ENCODE peak calls at places on chromosome 14, in ten cellular contexts. One of them, this sample, is unnamed.
A peak's percentile ranks its signal among the peaks of the same experiment; 100 is the strongest.

GRCh38 chr14:104286496-104286895 is 148.1 kb downstream of the KIF26A start:
- DNase-seq in PC-3: no peak
- DNase-seq in HT1080: no peak
- DNase-seq in RCC 7860: no peak
- DNase-seq in NCI-H1092: no peak
- DNase-seq in activated CD4-positive, alpha-beta T cell treated with anti-CD3 and anti-CD28 coated beads for 36 hours: no peak
- DNase-seq in naive thymus-derived CD8-positive, alpha-beta T cell: no peak
- DNase-seq in activated naive CD4-positive, alpha-beta T cell treated with anti-CD3 and anti-CD28 coated beads, Interleukin-2, amount 50 U/mL, for 16 hours: no peak
- DNase-seq in activated T-helper 1 cell treated with Interleukin-2 at 50 U/mL for 16 hours: no peak
- DNase-seq in epithelial cell of prostate: no peak
- DNase-seq in this sample: no peak

GRCh38 chr14:93538411-93538810 is 107.7 kb downstream of the UNC79 start:
- DNase-seq in RCC 7860: no peak
- DNase-seq in HT1080: peak; percentile 10
- DNase-seq in activated CD4-positive, alpha-beta T cell treated with anti-CD3 and anti-CD28 coated beads for 36 hours: peak; percentile 6
- DNase-seq in PC-3: peak; percentile 20
- DNase-seq in NCI-H1092: no peak
- DNase-seq in activated naive CD4-positive, alpha-beta T cell treated with anti-CD3 and anti-CD28 coated beads, Interleukin-2, amount 50 U/mL, for 16 hours: no peak
- DNase-seq in activated T-helper 1 cell treated with Interleukin-2 at 50 U/mL for 16 hours: no peak
- DNase-seq in epithelial cell of prostate: no peak
- DNase-seq in naive thymus-derived CD8-positive, alpha-beta T cell: no peak
- DNase-seq in this sample: no peak

GRCh38 chr14:74400328-74400727 is 25.7 kb downstream of the SYNDIG1L start:
- DNase-seq in HT1080: no peak
- DNase-seq in RCC 7860: no peak
- DNase-seq in NCI-H1092: no peak
- DNase-seq in activated T-helper 1 cell treated with Interleukin-2 at 50 U/mL for 16 hours: no peak
- DNase-seq in activated naive CD4-positive, alpha-beta T cell treated with anti-CD3 and anti-CD28 coated beads, Interleukin-2, amount 50 U/mL, for 16 hours: no peak
- DNase-seq in naive thymus-derived CD8-positive, alpha-beta T cell: no peak
- DNase-seq in epithelial cell of prostate: no peak
- DNase-seq in PC-3: no peak
- DNase-seq in activated CD4-positive, alpha-beta T cell treated with anti-CD3 and anti-CD28 coated beads for 36 hours: no peak
- DNase-seq in this sample: no peak

GRCh38 chr14:34775922-34776321 is 61.5 kb upstream of the CFL2 start:
- DNase-seq in naive thymus-derived CD8-positive, alpha-beta T cell: no peak
- DNase-seq in activated CD4-positive, alpha-beta T cell treated with anti-CD3 and anti-CD28 coated beads for 36 hours: no peak
- DNase-seq in activated T-helper 1 cell treated with Interleukin-2 at 50 U/mL for 16 hours: no peak
- DNase-seq in NCI-H1092: no peak
- DNase-seq in PC-3: no peak
- DNase-seq in activated naive CD4-positive, alpha-beta T cell treated with anti-CD3 and anti-CD28 coated beads, Interleukin-2, amount 50 U/mL, for 16 hours: no peak
- DNase-seq in epithelial cell of prostate: no peak
- DNase-seq in HT1080: no peak
- DNase-seq in RCC 7860: no peak
- DNase-seq in this sample: no peak

GRCh38 chr14:89123215-89123614 is 293.8 kb downstream of the FOXN3 start:
- DNase-seq in naive thymus-derived CD8-positive, alpha-beta T cell: no peak
- DNase-seq in HT1080: no peak
- DNase-seq in activated naive CD4-positive, alpha-beta T cell treated with anti-CD3 and anti-CD28 coated beads, Interleukin-2, amount 50 U/mL, for 16 hours: no peak
- DNase-seq in activated CD4-positive, alpha-beta T cell treated with anti-CD3 and anti-CD28 coated beads for 36 hours: no peak
- DNase-seq in NCI-H1092: no peak
- DNase-seq in PC-3: no peak
- DNase-seq in epithelial cell of prostate: no peak
- DNase-seq in RCC 7860: no peak
- DNase-seq in activated T-helper 1 cell treated with Interleukin-2 at 50 U/mL for 16 hours: no peak
- DNase-seq in this sample: no peak

GRCh38 chr14:64845878-64846277 is 33.8 kb downstream of the SPTB start:
- DNase-seq in activated CD4-positive, alpha-beta T cell treated with anti-CD3 and anti-CD28 coated beads for 36 hours: no peak
- DNase-seq in HT1080: peak; percentile 44
- DNase-seq in PC-3: no peak
- DNase-seq in RCC 7860: peak; percentile 3
- DNase-seq in activated T-helper 1 cell treated with Interleukin-2 at 50 U/mL for 16 hours: no peak
- DNase-seq in naive thymus-derived CD8-positive, alpha-beta T cell: no peak
- DNase-seq in epithelial cell of prostate: no peak
- DNase-seq in NCI-H1092: no peak
- DNase-seq in activated naive CD4-positive, alpha-beta T cell treated with anti-CD3 and anti-CD28 coated beads, Interleukin-2, amount 50 U/mL, for 16 hours: no peak
- DNase-seq in this sample: no peak

GRCh38 chr14:55913324-55914035 is 204.7 kb upstream of the PELI2 start:
- DNase-seq in PC-3: no peak
- DNase-seq in activated naive CD4-positive, alpha-beta T cell treated with anti-CD3 and anti-CD28 coated beads, Interleukin-2, amount 50 U/mL, for 16 hours: no peak
- DNase-seq in activated CD4-positive, alpha-beta T cell treated with anti-CD3 and anti-CD28 coated beads for 36 hours: no peak
- DNase-seq in activated T-helper 1 cell treated with Interleukin-2 at 50 U/mL for 16 hours: no peak
- DNase-seq in RCC 7860: no peak
- DNase-seq in epithelial cell of prostate: no peak
- DNase-seq in NCI-H1092: no peak
- DNase-seq in naive thymus-derived CD8-positive, alpha-beta T cell: no peak
- DNase-seq in HT1080: peak; percentile 21
- DNase-seq in this sample: no peak

GRCh38 chr14:40218282-40218941 is 786.2 kb upstream of the FBXO33 start:
- DNase-seq in PC-3: peak; percentile 70
- DNase-seq in activated T-helper 1 cell treated with Interleukin-2 at 50 U/mL for 16 hours: no peak
- DNase-seq in NCI-H1092: no peak
- DNase-seq in RCC 7860: no peak
- DNase-seq in naive thymus-derived CD8-positive, alpha-beta T cell: no peak
- DNase-seq in HT1080: peak; percentile 15
- DNase-seq in activated naive CD4-positive, alpha-beta T cell treated with anti-CD3 and anti-CD28 coated beads, Interleukin-2, amount 50 U/mL, for 16 hours: no peak
- DNase-seq in activated CD4-positive, alpha-beta T cell treated with anti-CD3 and anti-CD28 coated beads for 36 hours: no peak
- DNase-seq in epithelial cell of prostate: no peak
- DNase-seq in this sample: no peak

GRCh38 chr14:75286313-75286712 is 7.7 kb downstream of the FOS start:
- DNase-seq in naive thymus-derived CD8-positive, alpha-beta T cell: no peak
- DNase-seq in activated T-helper 1 cell treated with Interleukin-2 at 50 U/mL for 16 hours: no peak
- DNase-seq in epithelial cell of prostate: no peak
- DNase-seq in activated naive CD4-positive, alpha-beta T cell treated with anti-CD3 and anti-CD28 coated beads, Interleukin-2, amount 50 U/mL, for 16 hours: no peak
- DNase-seq in PC-3: no peak
- DNase-seq in RCC 7860: no peak
- DNase-seq in activated CD4-positive, alpha-beta T cell treated with anti-CD3 and anti-CD28 coated beads for 36 hours: no peak
- DNase-seq in HT1080: no peak
- DNase-seq in NCI-H1092: no peak
- DNase-seq in this sample: no peak

GRCh38 chr14:63773504-63773903 is 45.6 kb upstream of the SGPP1 start:
- DNase-seq in RCC 7860: no peak
- DNase-seq in PC-3: no peak
- DNase-seq in epithelial cell of prostate: peak; percentile 40
- DNase-seq in activated CD4-positive, alpha-beta T cell treated with anti-CD3 and anti-CD28 coated beads for 36 hours: no peak
- DNase-seq in NCI-H1092: no peak
- DNase-seq in HT1080: no peak
- DNase-seq in activated naive CD4-positive, alpha-beta T cell treated with anti-CD3 and anti-CD28 coated beads, Interleukin-2, amount 50 U/mL, for 16 hours: no peak
- DNase-seq in activated T-helper 1 cell treated with Interleukin-2 at 50 U/mL for 16 hours: no peak
- DNase-seq in naive thymus-derived CD8-positive, alpha-beta T cell: no peak
- DNase-seq in this sample: no peak

GRCh38 chr14:104001003-104001402 is 58.7 kb upstream of the RD3L start:
- DNase-seq in NCI-H1092: no peak
- DNase-seq in activated naive CD4-positive, alpha-beta T cell treated with anti-CD3 and anti-CD28 coated beads, Interleukin-2, amount 50 U/mL, for 16 hours: peak; percentile 26
- DNase-seq in epithelial cell of prostate: no peak
- DNase-seq in naive thymus-derived CD8-positive, alpha-beta T cell: peak; percentile 2
- DNase-seq in activated CD4-positive, alpha-beta T cell treated with anti-CD3 and anti-CD28 coated beads for 36 hours: peak; percentile 41
- DNase-seq in HT1080: no peak
- DNase-seq in PC-3: peak; percentile 31
- DNase-seq in activated T-helper 1 cell treated with Interleukin-2 at 50 U/mL for 16 hours: no peak
- DNase-seq in RCC 7860: no peak
- DNase-seq in this sample: no peak

GRCh38 chr14:104770851-104771272 is 17.9 kb downstream of the SIVA1 start:
- DNase-seq in RCC 7860: no peak
- DNase-seq in NCI-H1092: no peak
- DNase-seq in epithelial cell of prostate: no peak
- DNase-seq in naive thymus-derived CD8-positive, alpha-beta T cell: no peak
- DNase-seq in activated CD4-positive, alpha-beta T cell treated with anti-CD3 and anti-CD28 coated beads for 36 hours: peak; percentile 57
- DNase-seq in activated naive CD4-positive, alpha-beta T cell treated with anti-CD3 and anti-CD28 coated beads, Interleukin-2, amount 50 U/mL, for 16 hours: peak; percentile 44
- DNase-seq in activated T-helper 1 cell treated with Interleukin-2 at 50 U/mL for 16 hours: no peak
- DNase-seq in PC-3: peak; percentile 38
- DNase-seq in HT1080: no peak
- DNase-seq in this sample: no peak

This sample was measured in memory B cell.